ENCODE peak calls at places on chromosomes 3 and 15, in four cellular contexts. C is iris pigment epithelial cell, V is NCI-H510A, Z is hippocampal formation. L is an unnamed sample.

GRCh38 chr15:49265911-49266310 is 95.9 kb downstream of the GALK2 start:
- DNase-seq in Z (no peak), V (peak), C (no peak), L (no peak)

GRCh38 chr3:23159929-23160328 is 43.2 kb upstream of the UBE2E2 start:
- DNase-seq in Z (no peak), V (no peak), C (peak), L (no peak)

GRCh38 chr3:194129581-194130133 is 6.3 kb upstream of the HES1 start:
- DNase-seq in V (no peak), C (peak), Z (no peak), L (no peak)

GRCh38 chr3:194109192-194109863 is 26.6 kb upstream of the HES1 start:
- DNase-seq in V (no peak), Z (no peak), C (peak), L (no peak)

GRCh38 chr3:58899159-58899952 is 150.5 kb downstream of the CFAP20DC start:
- DNase-seq in C (peak), V (no peak), Z (no peak), L (no peak)

GRCh38 chr15:68271854-68272471 is 5.6 kb upstream of the FEM1B start:
- DNase-seq in V (no peak), C (peak), Z (peak), L (no peak)

GRCh38 chr3:65636326-65636725 is 402.4 kb downstream of the MAGI1 start:
- DNase-seq in V (peak), Z (no peak), C (no peak), L (no peak)

GRCh38 chr3:155766206-155766605 is 21.3 kb upstream of the PLCH1 start:
- DNase-seq in V (no peak), Z (no peak), C (peak), L (no peak)

GRCh38 chr15:35874260-35874905 is 328.4 kb upstream of the DPH6 start:
- DNase-seq in C (peak), V (peak), Z (no peak), L (no peak)

GRCh38 chr3:46931631-46932441 is 44.7 kb downstream of the CCDC12 start:
- DNase-seq in C (peak), V (peak), Z (no peak), L (no peak)

GRCh38 chr3:48432411-48433371 is 2.8 kb upstream of the PLXNB1 start:
- DNase-seq in C (peak), Z (no peak), V (no peak), L (no peak)

GRCh38 chr15:80609111-80609510 is 86.0 kb upstream of the ABHD17C start:
- DNase-seq in Z (no peak), V (no peak), C (no peak), L (no peak)

GRCh38 chr15:81166949-81167816 is 29.5 kb upstream of the IL16 start:
- DNase-seq in V (no peak), C (no peak), Z (no peak), L (no peak)

GRCh38 chr3:11091088-11091590 is 63.2 kb upstream of the HRH1 start:
- DNase-seq in V (no peak), Z (no peak), C (no peak), L (no peak)

GRCh38 chr3:15768421-15769255 is 29.1 kb downstream of the ANKRD28 start:
- DNase-seq in Z (no peak), C (peak), V (no peak), L (no peak)

GRCh38 chr15:48076454-48076853 is 44.3 kb upstream of the SLC24A5 start:
- DNase-seq in C (no peak), Z (no peak), V (no peak), L (no peak)

GRCh38 chr3:130644600-130645232 is 101.9 kb downstream of the PIK3R4 start:
- DNase-seq in V (no peak), Z (no peak), C (no peak), L (no peak)